ENCODE peak calls at places on chromosomes 11 and 22, in eight cellular contexts. One of them, this sample, is unnamed.

GRCh38 chr11:612201-612960 is 3.4 kb downstream of the IRF7 start:
- DNase-seq in psoas muscle: peak
- DNase-seq in brain microvascular endothelial cell: no peak
- DNase-seq in ureter: no peak
- DNase-seq in left kidney: no peak
- DNase-seq in choroid plexus epithelial cell: peak
- DNase-seq in CD8-positive, alpha-beta memory T cell: no peak
- DNase-seq in hippocampal formation: no peak
- DNase-seq in this sample: peak

GRCh38 chr11:78251083-78251699 is 62.5 kb downstream of the USP35 start:
- DNase-seq in psoas muscle: no peak
- DNase-seq in brain microvascular endothelial cell: peak
- DNase-seq in ureter: no peak
- DNase-seq in left kidney: peak
- DNase-seq in choroid plexus epithelial cell: peak
- DNase-seq in CD8-positive, alpha-beta memory T cell: no peak
- DNase-seq in hippocampal formation: no peak
- DNase-seq in this sample: no peak

GRCh38 chr11:68843052-68843561 is 1.4 kb upstream of the CPT1A start:
- DNase-seq in psoas muscle: no peak
- DNase-seq in brain microvascular endothelial cell: no peak
- DNase-seq in ureter: no peak
- DNase-seq in left kidney: no peak
- DNase-seq in choroid plexus epithelial cell: peak
- DNase-seq in CD8-positive, alpha-beta memory T cell: peak
- DNase-seq in hippocampal formation: no peak
- DNase-seq in this sample: peak

GRCh38 chr22:48444320-48445112 is 1383.2 kb downstream of the BRD1 start:
- DNase-seq in psoas muscle: no peak
- DNase-seq in brain microvascular endothelial cell: no peak
- DNase-seq in ureter: no peak
- DNase-seq in left kidney: peak
- DNase-seq in choroid plexus epithelial cell: no peak
- DNase-seq in CD8-positive, alpha-beta memory T cell: no peak
- DNase-seq in hippocampal formation: no peak
- DNase-seq in this sample: no peak

GRCh38 chr11:115760528-115760837 is 256.3 kb upstream of the CADM1 start:
- DNase-seq in psoas muscle: no peak
- DNase-seq in brain microvascular endothelial cell: no peak
- DNase-seq in ureter: no peak
- DNase-seq in left kidney: peak
- DNase-seq in choroid plexus epithelial cell: no peak
- DNase-seq in CD8-positive, alpha-beta memory T cell: no peak
- DNase-seq in hippocampal formation: no peak
- DNase-seq in this sample: peak

GRCh38 chr11:116703421-116703820 is 69.4 kb downstream of the BUD13 start:
- DNase-seq in psoas muscle: no peak
- DNase-seq in brain microvascular endothelial cell: no peak
- DNase-seq in ureter: no peak
- DNase-seq in left kidney: peak
- DNase-seq in choroid plexus epithelial cell: no peak
- DNase-seq in CD8-positive, alpha-beta memory T cell: no peak
- DNase-seq in hippocampal formation: no peak
- DNase-seq in this sample: peak

GRCh38 chr22:46803031-46803880 is 40.8 kb downstream of the TBC1D22A start:
- DNase-seq in psoas muscle: no peak
- DNase-seq in brain microvascular endothelial cell: no peak
- DNase-seq in ureter: no peak
- DNase-seq in left kidney: peak
- DNase-seq in choroid plexus epithelial cell: peak
- DNase-seq in CD8-positive, alpha-beta memory T cell: peak
- DNase-seq in hippocampal formation: no peak
- DNase-seq in this sample: peak

GRCh38 chr11:88338223-88338661 is 706 bp upstream of the CTSC start:
- DNase-seq in psoas muscle: peak
- DNase-seq in brain microvascular endothelial cell: peak
- DNase-seq in ureter: peak
- DNase-seq in left kidney: peak
- DNase-seq in choroid plexus epithelial cell: peak
- DNase-seq in CD8-positive, alpha-beta memory T cell: peak
- DNase-seq in hippocampal formation: peak
- DNase-seq in this sample: peak

GRCh38 chr11:92837595-92837994 is 131.9 kb upstream of the MTNR1B start:
- DNase-seq in psoas muscle: no peak
- DNase-seq in brain microvascular endothelial cell: no peak
- DNase-seq in ureter: no peak
- DNase-seq in left kidney: no peak
- DNase-seq in choroid plexus epithelial cell: no peak
- DNase-seq in CD8-positive, alpha-beta memory T cell: no peak
- DNase-seq in hippocampal formation: no peak
- DNase-seq in this sample: no peak

GRCh38 chr11:107259826-107260225 is 197.8 kb downstream of the CWF19L2 start:
- DNase-seq in psoas muscle: no peak
- DNase-seq in brain microvascular endothelial cell: no peak
- DNase-seq in ureter: no peak
- DNase-seq in left kidney: peak
- DNase-seq in choroid plexus epithelial cell: no peak
- DNase-seq in CD8-positive, alpha-beta memory T cell: no peak
- DNase-seq in hippocampal formation: no peak
- DNase-seq in this sample: peak

GRCh38 chr11:22657101-22657694 is 9.2 kb upstream of the GAS2 start:
- DNase-seq in psoas muscle: no peak
- DNase-seq in brain microvascular endothelial cell: no peak
- DNase-seq in ureter: no peak
- DNase-seq in left kidney: no peak
- DNase-seq in choroid plexus epithelial cell: no peak
- DNase-seq in CD8-positive, alpha-beta memory T cell: no peak
- DNase-seq in hippocampal formation: no peak
- DNase-seq in this sample: no peak

GRCh38 chr11:134741453-134742227 is 329.6 kb upstream of the B3GAT1 start:
- DNase-seq in psoas muscle: no peak
- DNase-seq in brain microvascular endothelial cell: peak
- DNase-seq in ureter: no peak
- DNase-seq in left kidney: no peak
- DNase-seq in choroid plexus epithelial cell: peak
- DNase-seq in CD8-positive, alpha-beta memory T cell: no peak
- DNase-seq in hippocampal formation: no peak
- DNase-seq in this sample: peak

GRCh38 chr11:47052576-47052975 is 116.0 kb downstream of the CSTPP1 start:
- DNase-seq in psoas muscle: no peak
- DNase-seq in brain microvascular endothelial cell: no peak
- DNase-seq in ureter: no peak
- DNase-seq in left kidney: no peak
- DNase-seq in choroid plexus epithelial cell: no peak
- DNase-seq in CD8-positive, alpha-beta memory T cell: no peak
- DNase-seq in hippocampal formation: no peak
- DNase-seq in this sample: no peak

GRCh38 chr11:445765-446588 is 4.1 kb upstream of the PTDSS2 start:
- DNase-seq in psoas muscle: peak
- DNase-seq in brain microvascular endothelial cell: no peak
- DNase-seq in ureter: no peak
- DNase-seq in left kidney: peak
- DNase-seq in choroid plexus epithelial cell: no peak
- DNase-seq in CD8-positive, alpha-beta memory T cell: no peak
- DNase-seq in hippocampal formation: no peak
- DNase-seq in this sample: no peak

GRCh38 chr22:44709881-44710400 is 7.9 kb downstream of the PRR5 start:
- DNase-seq in psoas muscle: no peak
- DNase-seq in brain microvascular endothelial cell: no peak
- DNase-seq in ureter: no peak
- DNase-seq in left kidney: no peak
- DNase-seq in choroid plexus epithelial cell: no peak
- DNase-seq in CD8-positive, alpha-beta memory T cell: peak
- DNase-seq in hippocampal formation: no peak
- DNase-seq in this sample: no peak

GRCh38 chr11:86548278-86548917 is 124.0 kb downstream of the ME3 start:
- DNase-seq in psoas muscle: no peak
- DNase-seq in brain microvascular endothelial cell: peak
- DNase-seq in ureter: no peak
- DNase-seq in left kidney: no peak
- DNase-seq in choroid plexus epithelial cell: peak
- DNase-seq in CD8-positive, alpha-beta memory T cell: no peak
- DNase-seq in hippocampal formation: peak
- DNase-seq in this sample: peak

GRCh38 chr11:112523477-112523876 is 262.8 kb upstream of the PLET1 start:
- DNase-seq in psoas muscle: no peak
- DNase-seq in brain microvascular endothelial cell: no peak
- DNase-seq in ureter: no peak
- DNase-seq in left kidney: peak
- DNase-seq in choroid plexus epithelial cell: peak
- DNase-seq in CD8-positive, alpha-beta memory T cell: no peak
- DNase-seq in hippocampal formation: peak
- DNase-seq in this sample: peak

GRCh38 chr11:64223001-64223651 is 2.9 kb downstream of the TRPT1 start:
- DNase-seq in psoas muscle: peak
- DNase-seq in brain microvascular endothelial cell: no peak
- DNase-seq in ureter: no peak
- DNase-seq in left kidney: no peak
- DNase-seq in choroid plexus epithelial cell: no peak
- DNase-seq in CD8-positive, alpha-beta memory T cell: no peak
- DNase-seq in hippocampal formation: no peak
- DNase-seq in this sample: no peak

GRCh38 chr11:76830639-76831312 is 29.9 kb upstream of the ACER3 start:
- DNase-seq in psoas muscle: no peak
- DNase-seq in brain microvascular endothelial cell: peak
- DNase-seq in ureter: no peak
- DNase-seq in left kidney: no peak
- DNase-seq in choroid plexus epithelial cell: peak
- DNase-seq in CD8-positive, alpha-beta memory T cell: no peak
- DNase-seq in hippocampal formation: no peak
- DNase-seq in this sample: no peak

GRCh38 chr11:6548121-6548520 is 51.0 kb downstream of the DNHD1 start:
- DNase-seq in psoas muscle: no peak
- DNase-seq in brain microvascular endothelial cell: no peak
- DNase-seq in ureter: no peak
- DNase-seq in left kidney: no peak
- DNase-seq in choroid plexus epithelial cell: no peak
- DNase-seq in CD8-positive, alpha-beta memory T cell: no peak
- DNase-seq in hippocampal formation: no peak
- DNase-seq in this sample: no peak

GRCh38 chr11:32919338-32919737 is 26.7 kb downstream of the QSER1 start:
- DNase-seq in psoas muscle: no peak
- DNase-seq in brain microvascular endothelial cell: no peak
- DNase-seq in ureter: no peak
- DNase-seq in left kidney: no peak
- DNase-seq in choroid plexus epithelial cell: no peak
- DNase-seq in CD8-positive, alpha-beta memory T cell: no peak
- DNase-seq in hippocampal formation: no peak
- DNase-seq in this sample: no peak

GRCh38 chr11:46105902-46106301 is 15.4 kb downstream of the PHF21A start:
- DNase-seq in psoas muscle: no peak
- DNase-seq in brain microvascular endothelial cell: no peak
- DNase-seq in ureter: no peak
- DNase-seq in left kidney: no peak
- DNase-seq in choroid plexus epithelial cell: no peak
- DNase-seq in CD8-positive, alpha-beta memory T cell: no peak
- DNase-seq in hippocampal formation: peak
- DNase-seq in this sample: no peak

GRCh38 chr22:31496735-31497146 is 405 bp downstream of the SFI1 start:
- DNase-seq in psoas muscle: peak
- DNase-seq in brain microvascular endothelial cell: peak
- DNase-seq in ureter: no peak
- DNase-seq in left kidney: peak
- DNase-seq in choroid plexus epithelial cell: no peak
- DNase-seq in CD8-positive, alpha-beta memory T cell: peak
- DNase-seq in hippocampal formation: no peak
- DNase-seq in this sample: peak

GRCh38 chr22:20803696-20804324 is 29.9 kb downstream of the SERPIND1 start:
- DNase-seq in psoas muscle: peak
- DNase-seq in brain microvascular endothelial cell: peak
- DNase-seq in ureter: no peak
- DNase-seq in left kidney: peak
- DNase-seq in choroid plexus epithelial cell: peak
- DNase-seq in CD8-positive, alpha-beta memory T cell: no peak
- DNase-seq in hippocampal formation: no peak
- DNase-seq in this sample: peak

GRCh38 chr22:25666308-25666707 is 75.7 kb upstream of the MYO18B start:
- DNase-seq in psoas muscle: peak
- DNase-seq in brain microvascular endothelial cell: no peak
- DNase-seq in ureter: peak
- DNase-seq in left kidney: peak
- DNase-seq in choroid plexus epithelial cell: no peak
- DNase-seq in CD8-positive, alpha-beta memory T cell: no peak
- DNase-seq in hippocampal formation: no peak
- DNase-seq in this sample: peak

GRCh38 chr11:110710520-110711381 is 1.5 kb downstream of the ARHGAP20 start:
- DNase-seq in psoas muscle: peak
- DNase-seq in brain microvascular endothelial cell: no peak
- DNase-seq in ureter: peak
- DNase-seq in left kidney: peak
- DNase-seq in choroid plexus epithelial cell: peak
- DNase-seq in CD8-positive, alpha-beta memory T cell: no peak
- DNase-seq in hippocampal formation: no peak
- DNase-seq in this sample: peak